ENCODE peak calls at places on chromosomes 1 and 21, in five cellular contexts. One of them, this sample, is unnamed.
A peak's percentile ranks its signal among the peaks of the same experiment; 100 is the strongest.

GRCh38 chr1:164163291-164163845 is 395.6 kb upstream of the PBX1 start:
- DNase-seq in WERI-Rb-1: no peak
- DNase-seq in foreskin keratinocyte: no peak
- DNase-seq in AG04450: no peak
- DNase-seq in CD8-positive, alpha-beta T cell: no peak
- DNase-seq in this sample: no peak

GRCh38 chr1:51956528-51957509 is 33.7 kb downstream of the RAB3B start:
- DNase-seq in AG04450: no peak
- DNase-seq in foreskin keratinocyte: peak; percentile 22
- DNase-seq in CD8-positive, alpha-beta T cell: no peak
- DNase-seq in WERI-Rb-1: no peak
- DNase-seq in this sample: no peak

GRCh38 chr1:158371188-158371953 is 17.7 kb downstream of the CD1E start:
- DNase-seq in foreskin keratinocyte: peak; percentile 22
- DNase-seq in WERI-Rb-1: no peak
- DNase-seq in CD8-positive, alpha-beta T cell: no peak
- DNase-seq in AG04450: no peak
- DNase-seq in this sample: no peak

GRCh38 chr1:206510371-206510770 is 3.0 kb downstream of the RASSF5 start:
- DNase-seq in AG04450: no peak
- DNase-seq in WERI-Rb-1: no peak
- DNase-seq in foreskin keratinocyte: no peak
- DNase-seq in CD8-positive, alpha-beta T cell: no peak
- DNase-seq in this sample: no peak

GRCh38 chr1:71850936-71851335 is 431.4 kb downstream of the NEGR1 start:
- DNase-seq in AG04450: no peak
- DNase-seq in CD8-positive, alpha-beta T cell: no peak
- DNase-seq in WERI-Rb-1: no peak
- DNase-seq in foreskin keratinocyte: no peak
- DNase-seq in this sample: no peak

GRCh38 chr1:229279242-229279641 is 8.3 kb downstream of the RAB4A start:
- DNase-seq in WERI-Rb-1: no peak
- DNase-seq in CD8-positive, alpha-beta T cell: no peak
- DNase-seq in AG04450: no peak
- DNase-seq in foreskin keratinocyte: no peak
- DNase-seq in this sample: no peak

GRCh38 chr21:35908311-35909078 is 151.8 kb downstream of the SETD4 start:
- DNase-seq in foreskin keratinocyte: no peak
- DNase-seq in AG04450: no peak
- DNase-seq in CD8-positive, alpha-beta T cell: no peak
- DNase-seq in WERI-Rb-1: no peak
- DNase-seq in this sample: no peak

GRCh38 chr1:61318319-61319125 is 236.2 kb downstream of the NFIA start:
- DNase-seq in AG04450: peak; percentile 13
- DNase-seq in foreskin keratinocyte: peak; percentile 87
- DNase-seq in CD8-positive, alpha-beta T cell: no peak
- DNase-seq in WERI-Rb-1: no peak
- DNase-seq in this sample: no peak

GRCh38 chr21:20424943-20425342 is 573.3 kb upstream of the NCAM2 start:
- DNase-seq in AG04450: no peak
- DNase-seq in CD8-positive, alpha-beta T cell: no peak
- DNase-seq in foreskin keratinocyte: no peak
- DNase-seq in WERI-Rb-1: peak; percentile 6
- DNase-seq in this sample: no peak

GRCh38 chr1:203444077-203444683 is 31.4 kb upstream of the PRELP start:
- DNase-seq in CD8-positive, alpha-beta T cell: no peak
- DNase-seq in foreskin keratinocyte: no peak
- DNase-seq in WERI-Rb-1: peak; percentile 78
- DNase-seq in AG04450: no peak
- DNase-seq in this sample: no peak

GRCh38 chr1:201984446-201984845 is 2.0 kb downstream of the RNPEP start:
- DNase-seq in WERI-Rb-1: no peak
- DNase-seq in foreskin keratinocyte: no peak
- DNase-seq in CD8-positive, alpha-beta T cell: no peak
- DNase-seq in AG04450: no peak
- DNase-seq in this sample: no peak

GRCh38 chr1:25654109-25654660 is 37.6 kb downstream of the MAN1C1 start:
- DNase-seq in foreskin keratinocyte: no peak
- DNase-seq in WERI-Rb-1: no peak
- DNase-seq in AG04450: no peak
- DNase-seq in CD8-positive, alpha-beta T cell: no peak
- DNase-seq in this sample: no peak

GRCh38 chr1:64516803-64517568 is 47.1 kb downstream of the CACHD1 start:
- DNase-seq in WERI-Rb-1: no peak
- DNase-seq in AG04450: no peak
- DNase-seq in foreskin keratinocyte: peak; percentile 75
- DNase-seq in CD8-positive, alpha-beta T cell: no peak
- DNase-seq in this sample: no peak

GRCh38 chr1:245580651-245581050 is 425.9 kb downstream of the KIF26B start:
- DNase-seq in foreskin keratinocyte: no peak
- DNase-seq in CD8-positive, alpha-beta T cell: no peak
- DNase-seq in WERI-Rb-1: no peak
- DNase-seq in AG04450: no peak
- DNase-seq in this sample: no peak

GRCh38 chr1:245621589-245621988 is 466.8 kb downstream of the KIF26B start:
- DNase-seq in AG04450: no peak
- DNase-seq in CD8-positive, alpha-beta T cell: no peak
- DNase-seq in WERI-Rb-1: no peak
- DNase-seq in foreskin keratinocyte: peak; percentile 71
- DNase-seq in this sample: no peak

GRCh38 chr1:100344774-100345173 is 7.5 kb upstream of the CDC14A start:
- DNase-seq in CD8-positive, alpha-beta T cell: no peak
- DNase-seq in WERI-Rb-1: no peak
- DNase-seq in foreskin keratinocyte: no peak
- DNase-seq in AG04450: no peak
- DNase-seq in this sample: no peak

GRCh38 chr1:75345538-75346292 is 211.5 kb downstream of the LHX8 start:
- DNase-seq in CD8-positive, alpha-beta T cell: no peak
- DNase-seq in WERI-Rb-1: no peak
- DNase-seq in AG04450: no peak
- DNase-seq in foreskin keratinocyte: peak; percentile 43
- DNase-seq in this sample: no peak

GRCh38 chr1:170513138-170513537 is 18.8 kb upstream of the GORAB start:
- DNase-seq in WERI-Rb-1: no peak
- DNase-seq in foreskin keratinocyte: no peak
- DNase-seq in CD8-positive, alpha-beta T cell: no peak
- DNase-seq in AG04450: no peak
- DNase-seq in this sample: no peak

GRCh38 chr1:180358649-180359048 is 128.6 kb downstream of the LHX4 start:
- DNase-seq in CD8-positive, alpha-beta T cell: no peak
- DNase-seq in WERI-Rb-1: peak; percentile 95
- DNase-seq in AG04450: no peak
- DNase-seq in foreskin keratinocyte: no peak
- DNase-seq in this sample: no peak

GRCh38 chr1:150981805-150982712 is at the start of gene ANXA9:
- DNase-seq in foreskin keratinocyte: no peak
- DNase-seq in AG04450: no peak
- DNase-seq in WERI-Rb-1: peak; percentile 73
- DNase-seq in CD8-positive, alpha-beta T cell: no peak
- DNase-seq in this sample: no peak

GRCh38 chr1:234478481-234479309 is at the start of gene TARBP1:
- DNase-seq in CD8-positive, alpha-beta T cell: peak; percentile 70
- DNase-seq in WERI-Rb-1: peak; percentile 91
- DNase-seq in AG04450: peak; percentile 20
- DNase-seq in foreskin keratinocyte: peak; percentile 62
- DNase-seq in this sample: peak; percentile 66

GRCh38 chr1:230441630-230442029 is 15.5 kb upstream of the PGBD5 start:
- DNase-seq in foreskin keratinocyte: no peak
- DNase-seq in CD8-positive, alpha-beta T cell: no peak
- DNase-seq in AG04450: no peak
- DNase-seq in WERI-Rb-1: no peak
- DNase-seq in this sample: no peak
- TF ChIP-seq CTCF in foreskin keratinocyte: no peak
- TF ChIP-seq CTCF in CD8-positive, alpha-beta T cell: no peak
- TF ChIP-seq CTCF in AG04450: no peak
- TF ChIP-seq CTCF in WERI-Rb-1: peak; percentile 34
- TF ChIP-seq CTCF in this sample: no peak

DNA sequence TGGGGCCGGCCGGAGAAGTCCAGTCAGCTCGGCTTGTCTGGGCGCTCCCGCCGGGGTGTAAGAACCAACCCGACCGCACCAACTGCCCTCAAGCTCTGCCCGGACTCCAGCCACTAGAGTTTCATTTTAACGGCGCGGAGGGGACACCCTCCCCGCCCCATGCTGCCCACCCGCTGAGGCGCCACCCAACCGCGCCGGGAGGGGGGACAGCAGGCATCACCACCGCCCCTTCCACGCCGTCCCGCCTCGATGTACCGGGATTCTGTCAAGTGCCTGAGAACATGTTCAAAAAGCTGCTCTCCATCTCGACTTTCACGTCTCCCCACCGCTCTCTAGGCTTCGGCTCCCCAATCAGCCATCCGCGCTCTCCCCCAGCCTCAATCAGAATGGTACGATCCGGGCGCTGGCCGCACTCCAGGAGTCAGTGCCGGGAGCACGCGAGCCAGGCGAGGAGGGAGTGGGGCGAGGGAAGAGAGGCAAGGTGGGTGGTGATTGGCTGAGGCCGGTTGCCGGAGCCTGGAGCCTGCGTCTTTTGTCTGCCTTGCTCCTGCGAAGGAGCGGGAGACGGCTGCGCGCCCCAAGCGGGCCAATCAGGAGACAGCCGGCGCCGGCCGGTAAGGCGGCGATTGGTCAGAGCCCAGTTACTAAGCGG is at the start of gene PIK3R3:
- DNase-seq in AG04450: peak; percentile 99
- DNase-seq in CD8-positive, alpha-beta T cell: peak; percentile 78
- DNase-seq in WERI-Rb-1: peak; percentile 99
- DNase-seq in foreskin keratinocyte: peak; percentile 97
- DNase-seq in this sample: peak; percentile 59
- H3K27ac ChIP-seq in AG04450: peak within 1 kb of the TSS; percentile 99
- H3K27ac ChIP-seq in CD8-positive, alpha-beta T cell: peak within 1 kb of the TSS; percentile 49
- H3K27ac ChIP-seq in WERI-Rb-1: peak within 1 kb of the TSS; percentile 100
- H3K27ac ChIP-seq in foreskin keratinocyte: peak within 1 kb of the TSS; percentile 97
- H3K27ac ChIP-seq in this sample: no peak within 1 kb of the TSS

GRCh38 chr1:50705699-50706098 is 254.4 kb downstream of the FAF1 start:
- DNase-seq in foreskin keratinocyte: peak; percentile 88
- DNase-seq in WERI-Rb-1: no peak
- DNase-seq in CD8-positive, alpha-beta T cell: no peak
- DNase-seq in AG04450: no peak
- DNase-seq in this sample: no peak
- H3K27me3 ChIP-seq in foreskin keratinocyte: no peaks in the 10 kb centered on the region
- H3K27me3 ChIP-seq in WERI-Rb-1: no peaks in the 10 kb centered on the region
- H3K27me3 ChIP-seq in CD8-positive, alpha-beta T cell: no peaks in the 10 kb centered on the region
- H3K27me3 ChIP-seq in AG04450: no peaks in the 10 kb centered on the region
- H3K27me3 ChIP-seq in this sample: no peaks in the 10 kb centered on the region

DNA sequence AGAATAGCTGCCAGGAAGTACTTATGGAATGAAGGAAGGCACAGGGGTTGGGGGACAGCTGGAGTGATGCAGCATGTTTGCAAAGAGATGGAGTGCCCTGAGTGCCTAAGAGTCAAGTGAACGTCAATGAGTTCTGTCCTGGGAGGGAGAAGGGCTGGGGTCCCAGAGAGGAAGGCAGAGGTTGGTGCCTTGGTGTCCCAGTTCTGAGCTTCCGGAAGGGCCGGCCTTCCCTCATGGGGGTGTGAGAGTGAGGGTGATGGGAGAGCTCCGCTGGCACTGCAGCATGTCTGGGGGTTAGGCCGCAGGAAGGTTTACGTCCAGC is 17.6 kb downstream of the NES start:
- DNase-seq in AG04450: no peak
- DNase-seq in CD8-positive, alpha-beta T cell: no peak
- DNase-seq in foreskin keratinocyte: no peak
- DNase-seq in WERI-Rb-1: no peak
- DNase-seq in this sample: no peak
- TF ChIP-seq CTCF in AG04450: no peak
- TF ChIP-seq CTCF in CD8-positive, alpha-beta T cell: no peak
- TF ChIP-seq CTCF in foreskin keratinocyte: no peak
- TF ChIP-seq CTCF in WERI-Rb-1: no peak
- TF ChIP-seq CTCF in this sample: no peak

DNA sequence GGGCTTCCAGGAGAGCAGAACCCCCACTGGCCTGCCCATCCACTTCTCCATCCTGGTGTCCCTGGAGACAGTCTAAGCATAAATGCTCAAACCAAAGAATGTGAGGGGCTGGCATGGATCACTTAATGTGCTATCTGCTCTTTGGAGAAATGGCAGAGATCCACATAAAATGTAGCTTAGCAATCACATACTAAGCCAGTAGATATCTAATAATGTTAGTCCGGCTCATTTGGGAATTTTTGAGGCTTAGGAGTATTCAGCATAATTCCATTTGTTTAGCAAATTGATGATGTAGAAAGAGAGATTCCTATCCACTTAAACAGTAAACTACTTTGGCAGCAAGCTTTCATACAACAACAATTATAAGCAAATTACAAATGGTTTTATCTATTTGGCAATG is 90.7 kb downstream of the TENT5C start:
- DNase-seq in AG04450: peak; percentile 53
- DNase-seq in CD8-positive, alpha-beta T cell: no peak
- DNase-seq in foreskin keratinocyte: no peak
- DNase-seq in WERI-Rb-1: no peak
- DNase-seq in this sample: no peak
- H3K27ac ChIP-seq in AG04450: peak overlapping the region; percentile 98
- H3K27ac ChIP-seq in CD8-positive, alpha-beta T cell: no peak overlapping the region
- H3K27ac ChIP-seq in foreskin keratinocyte: no peak overlapping the region
- H3K27ac ChIP-seq in WERI-Rb-1: no peak overlapping the region
- H3K27ac ChIP-seq in this sample: no peak overlapping the region

GRCh38 chr1:191839891-191840290 is 318.4 kb upstream of the RGS18 start:
- DNase-seq in AG04450: peak; percentile 13
- DNase-seq in WERI-Rb-1: no peak
- DNase-seq in CD8-positive, alpha-beta T cell: no peak
- DNase-seq in foreskin keratinocyte: peak; percentile 44
- DNase-seq in this sample: no peak
- H3K27me3 ChIP-seq in AG04450: no peaks in the 10 kb centered on the region
- H3K27me3 ChIP-seq in WERI-Rb-1: no peaks in the 10 kb centered on the region
- H3K27me3 ChIP-seq in CD8-positive, alpha-beta T cell: no peaks in the 10 kb centered on the region
- H3K27me3 ChIP-seq in foreskin keratinocyte: no peaks in the 10 kb centered on the region
- H3K27me3 ChIP-seq in this sample: no peaks in the 10 kb centered on the region

DNA sequence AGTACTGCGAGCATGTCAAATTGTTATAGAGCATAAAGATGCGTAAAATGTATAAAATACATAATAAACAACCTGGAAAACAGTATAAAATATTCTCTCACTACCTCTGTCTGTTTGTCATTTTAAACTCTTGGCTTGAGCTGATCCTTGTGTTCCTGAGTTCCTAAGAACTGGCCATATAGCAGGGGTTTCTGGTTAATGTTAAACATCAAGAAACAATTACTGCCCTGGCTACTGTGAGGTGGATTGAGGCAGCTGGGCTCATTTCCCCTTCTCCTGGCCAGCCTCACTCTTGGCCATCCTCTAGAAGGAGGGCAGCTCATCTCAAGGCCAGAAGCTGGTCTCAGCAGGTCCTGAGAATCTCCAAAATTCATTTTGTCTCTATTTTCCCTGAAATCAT is 297.3 kb upstream of the USP24 start:
- DNase-seq in AG04450: no peak
- DNase-seq in CD8-positive, alpha-beta T cell: no peak
- DNase-seq in WERI-Rb-1: no peak
- DNase-seq in foreskin keratinocyte: no peak
- DNase-seq in this sample: no peak
- TF ChIP-seq CTCF in AG04450: no peak
- TF ChIP-seq CTCF in CD8-positive, alpha-beta T cell: no peak
- TF ChIP-seq CTCF in WERI-Rb-1: no peak
- TF ChIP-seq CTCF in foreskin keratinocyte: no peak
- TF ChIP-seq CTCF in this sample: no peak